ENCODE peak calls at places on chromosomes 4 and X, in six cellular contexts. I is WERI-Rb-1, Q is B cell, Z is MM.1S, X is Peyer's patch, T is upper lobe of right lung. F is an unnamed sample.
A peak's percentile ranks its signal among the peaks of the same experiment; 100 is the strongest.

GRCh38 chr4:48067536-48067935 is 51.0 kb downstream of the NIPAL1 start:
- DNase-seq in T (no peak), X (no peak), Z (no peak), Q (no peak), I (no peak), F (no peak)

GRCh38 chrX:47662144-47662657 is 3.2 kb upstream of the UXT start:
- DNase-seq in T (no peak), X (no peak), I (no peak), Q (no peak), Z (no peak), F (no peak)

GRCh38 chr4:70705856-70706461 is 15.8 kb upstream of the RUFY3 start:
- DNase-seq in Z (no peak), T (no peak), Q (no peak), X (no peak), I (no peak), F (no peak)

GRCh38 chr4:5708171-5708828 is at the start of gene EVC2:
- DNase-seq in Z (peak; percentile 83), X (peak; percentile 76), Q (no peak), I (no peak), T (peak; percentile 84), F (no peak)

GRCh38 chr4:48254381-48255072 is 15.1 kb downstream of the TEC start:
- DNase-seq in I (no peak), Z (no peak), Q (no peak), X (no peak), T (no peak), F (no peak)

GRCh38 chr4:53786632-53787031 is 195.3 kb upstream of the LNX1 start:
- DNase-seq in I (no peak), Q (no peak), X (no peak), T (no peak), Z (no peak), F (no peak)

GRCh38 chrX:29257516-29257915 is 670.3 kb downstream of the IL1RAPL1 start:
- DNase-seq in Q (no peak), I (no peak), T (no peak), X (no peak), Z (no peak), F (no peak)

GRCh38 chr4:54368861-54369260 is 139.8 kb downstream of the PDGFRA start:
- DNase-seq in T (no peak), Z (no peak), X (no peak), Q (no peak), I (no peak), F (no peak)

GRCh38 chr4:45663495-45664148 is 460.2 kb downstream of the GABRG1 start:
- DNase-seq in Q (no peak), Z (no peak), I (no peak), X (no peak), T (no peak), F (no peak)

GRCh38 chr4:81913427-81913878 is 441.7 kb upstream of the RASGEF1B start:
- DNase-seq in T (no peak), Q (peak; percentile 69), X (peak; percentile 76), Z (peak; percentile 42), I (peak; percentile 54), F (peak; percentile 45)

GRCh38 chrX:15679246-15679645 is 14.6 kb upstream of the CLTRN start:
- DNase-seq in X (no peak), Z (no peak), T (no peak), Q (no peak), I (no peak), F (no peak)

GRCh38 chr4:34046580-34046979 is 2197.7 kb downstream of the ARAP2 start:
- DNase-seq in Q (no peak), T (no peak), X (no peak), I (no peak), Z (no peak), F (peak; percentile 0)

GRCh38 chr4:173489514-173489913 is 40.5 kb downstream of the HAND2 start:
- DNase-seq in Z (no peak), X (no peak), I (no peak), T (no peak), Q (no peak), F (no peak)

GRCh38 chrX:44903107-44903506 is 30.1 kb downstream of the KDM6A start:
- DNase-seq in X (no peak), T (no peak), Z (no peak), I (no peak), Q (no peak), F (no peak)

GRCh38 chrX:107205770-107206696 is at the start of the genes DNAAF6 and NUP62CL:
- DNase-seq in Q (peak; percentile 82), Z (peak; percentile 85), T (peak; percentile 82), I (peak; percentile 76), X (peak; percentile 81), F (peak; percentile 84)

GRCh38 chr4:108775921-108776320 is 13.1 kb upstream of the ETNPPL start:
- DNase-seq in Q (no peak), T (no peak), X (no peak), I (no peak), Z (no peak), F (no peak)

GRCh38 chr4:63296773-63297172 is 1112.5 kb downstream of the TECRL start:
- DNase-seq in X (no peak), Q (no peak), T (no peak), Z (no peak), I (peak; percentile 23), F (no peak)

GRCh38 chr4:8732681-8733243 is 138.9 kb downstream of the HMX1 start:
- DNase-seq in X (peak; percentile 27), I (no peak), Z (no peak), Q (no peak), T (peak; percentile 42), F (no peak)

GRCh38 chr4:154779362-154779947 is 1.6 kb upstream of the RBM46 start:
- DNase-seq in X (no peak), I (no peak), Z (peak; percentile 30), Q (no peak), T (no peak), F (no peak)

GRCh38 chr4:108336076-108336475 is 167.3 kb upstream of the LEF1 start:
- DNase-seq in X (no peak), I (no peak), T (no peak), Q (no peak), Z (no peak), F (no peak)

GRCh38 chr4:78292336-78292735 is 235.2 kb downstream of the FRAS1 start:
- DNase-seq in T (no peak), Z (no peak), X (no peak), I (no peak), Q (no peak), F (no peak)

GRCh38 chr4:161376275-161376674 is 787.5 kb downstream of the FSTL5 start:
- DNase-seq in X (no peak), T (no peak), Z (no peak), Q (no peak), I (no peak), F (no peak)

GRCh38 chrX:19867411-19867732 is 20.0 kb downstream of the SH3KBP1 start:
- DNase-seq in I (no peak), Q (no peak), Z (no peak), T (no peak), X (no peak), F (no peak)

GRCh38 chr4:7956306-7957112 is 16.8 kb upstream of the AFAP1 start:
- DNase-seq in T (no peak), Z (no peak), Q (no peak), I (no peak), X (no peak), F (peak; percentile 72)

GRCh38 chr4:123354701-123355100 is 41.9 kb upstream of the SPRY1 start:
- DNase-seq in I (no peak), X (no peak), Q (no peak), Z (no peak), T (no peak), F (no peak)

GRCh38 chr4:152663203-152664066 is 16.4 kb downstream of the TMEM154 start:
- DNase-seq in T (no peak), I (no peak), Q (no peak), X (no peak), Z (peak; percentile 60), F (no peak)

DNA sequence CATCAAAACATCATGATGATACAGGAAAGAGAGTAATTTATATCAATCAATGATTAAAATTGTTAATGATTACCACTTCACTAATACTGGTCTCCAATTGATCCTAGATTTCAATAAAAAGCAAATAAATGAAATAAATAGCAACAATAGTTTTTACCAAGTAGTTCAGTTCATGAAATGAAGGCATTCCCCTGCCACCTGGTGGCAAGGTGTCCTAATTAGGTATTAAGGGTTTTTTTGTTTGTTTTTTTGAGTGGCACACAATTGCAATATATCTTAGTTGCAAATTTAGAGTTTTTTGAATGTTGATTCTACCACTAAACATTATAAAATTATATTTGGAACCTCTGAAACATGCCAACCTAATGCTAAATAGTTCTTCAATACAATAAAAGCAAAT is 157.4 kb upstream of the PDE5A start:
- DNase-seq in Q (no peak), T (no peak), X (peak; percentile 58), Z (peak; percentile 46), I (no peak), F (peak; percentile 42)
- TF ChIP-seq CTCF in Q (no peak), T (peak; percentile 39), X (no peak), Z (peak; percentile 63), I (no peak), F (peak; percentile 54)

GRCh38 chrX:96417695-96418094 is 266.9 kb upstream of the DIAPH2 start:
- DNase-seq in I (no peak), Z (no peak), T (no peak), X (no peak), Q (no peak), F (no peak)
- TF ChIP-seq CTCF in I (no peak), Z (no peak), T (no peak), X (no peak), Q (no peak), F (no peak)

DNA sequence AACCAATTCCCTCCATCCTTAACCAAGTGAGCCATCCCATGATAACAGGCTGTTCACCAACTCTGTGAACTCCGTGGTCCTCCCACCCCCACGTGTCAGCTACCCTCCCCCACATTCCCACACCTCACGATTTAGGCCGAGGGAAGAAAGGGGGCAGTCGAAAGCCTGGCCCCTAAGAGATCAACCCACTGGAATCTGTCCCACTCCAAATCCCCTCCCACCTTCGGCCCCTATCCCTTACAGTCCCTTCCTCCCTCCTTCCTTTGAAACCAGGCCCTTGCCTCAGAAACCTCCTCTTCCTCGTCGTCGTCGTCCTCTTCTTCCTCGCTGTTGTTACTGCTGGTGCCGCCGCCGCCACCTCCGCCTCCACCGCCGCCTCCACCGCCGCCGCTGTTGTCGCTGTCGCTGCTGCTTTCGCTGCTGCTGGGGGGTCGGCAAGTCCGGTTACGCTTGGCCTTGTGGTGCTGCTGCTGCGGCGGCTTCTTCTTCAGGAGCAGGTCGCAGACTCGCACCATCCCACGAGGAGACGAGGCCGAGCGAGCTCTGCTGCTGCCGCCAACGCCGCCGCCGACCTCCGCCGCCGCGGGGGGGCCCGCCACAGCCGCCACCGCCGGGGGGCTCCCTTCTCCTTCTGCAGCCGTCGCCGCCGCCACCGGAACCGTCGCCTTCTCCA is 467 bp downstream of the ANKRD17 start:
- DNase-seq in X (no peak), I (peak; percentile 44), Q (no peak), T (no peak), Z (peak; percentile 56), F (no peak)
- TF ChIP-seq CTCF in X (no peak), I (peak; percentile 19), Q (peak; percentile 38), T (no peak), Z (peak; percentile 28), F (no peak)

DNA sequence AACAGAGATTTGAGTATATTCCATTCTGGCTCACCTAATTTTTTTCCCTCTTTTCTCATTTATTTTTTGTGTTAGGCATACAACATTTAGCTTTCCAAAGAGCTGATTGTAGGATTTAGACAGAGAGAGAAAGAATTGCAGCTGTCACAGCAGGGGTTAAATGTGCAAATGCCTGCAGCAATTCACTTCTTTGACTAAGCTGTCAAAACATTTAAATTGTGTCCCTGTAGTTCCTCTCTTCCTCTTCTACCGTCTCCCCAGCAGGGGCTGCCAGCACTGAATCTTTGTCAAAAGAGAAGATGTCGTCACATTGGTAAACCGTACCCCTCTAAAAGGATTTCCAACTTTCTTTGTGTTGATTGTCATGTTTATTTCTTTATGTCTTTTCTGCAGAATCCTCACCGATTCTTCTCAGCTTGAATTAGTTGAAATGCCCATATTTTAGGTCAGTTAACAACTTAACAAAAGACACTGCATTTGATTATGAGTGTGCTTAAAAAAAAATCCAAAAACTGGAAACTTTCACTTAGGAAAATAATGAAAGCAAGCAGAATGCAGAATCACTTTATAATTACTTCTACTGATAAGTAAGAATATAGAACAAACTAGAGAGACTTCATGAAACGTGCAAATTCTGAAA is 111.1 kb upstream of the PTPN13 start:
- DNase-seq in T (no peak), Q (no peak), I (no peak), Z (no peak), X (no peak), F (no peak)
- TF ChIP-seq CTCF in T (no peak), Q (no peak), I (no peak), Z (no peak), X (no peak), F (no peak)

F was measured in Calu3.